ENCODE peak calls at places on chromosomes 6 and 20, in four cellular contexts. Q, D, N and R are unnamed samples.

GRCh38 chr6:44043036-44043478 is 84.2 kb downstream of the MRPL14 start:
- DNase-seq in Q (no peak), D (no peak), N (no peak), R (no peak)

GRCh38 chr6:159879829-159880228 is 11.0 kb upstream of the MAS1 start:
- DNase-seq in Q (no peak), D (no peak), N (no peak), R (no peak)

GRCh38 chr6:26157838-26158580 is 70.8 kb downstream of the HFE start:
- DNase-seq in Q (peak), D (peak), N (peak), R (peak)

GRCh38 chr6:4281341-4282293 is 146.2 kb upstream of the ECI2 start:
- DNase-seq in Q (peak), D (peak), N (peak), R (peak)

GRCh38 chr6:109595998-109596397 is 95.0 kb downstream of the AK9 start:
- DNase-seq in Q (peak), D (no peak), N (peak), R (no peak)

GRCh38 chr6:16849280-16850210 is 88.3 kb upstream of the ATXN1 start:
- DNase-seq in Q (no peak), D (no peak), N (no peak), R (no peak)

GRCh38 chr6:168100011-168100802 is 21.2 kb upstream of the FRMD1 start:
- DNase-seq in Q (no peak), D (no peak), N (no peak), R (no peak)

GRCh38 chr6:100485268-100485667 is 20.5 kb upstream of the SIM1 start:
- DNase-seq in Q (no peak), D (no peak), N (no peak), R (no peak)

GRCh38 chr20:25310268-25310920 is 62.5 kb downstream of the PYGB start:
- DNase-seq in Q (no peak), D (peak), N (peak), R (peak)

GRCh38 chr20:41395669-41396664 is 29.3 kb upstream of the EMILIN3 start:
- DNase-seq in Q (no peak), D (no peak), N (no peak), R (no peak)

GRCh38 chr6:35044771-35045275 is 96.3 kb downstream of the TCP11 start:
- DNase-seq in Q (no peak), D (no peak), N (no peak), R (no peak)

GRCh38 chr6:30163090-30163917 is at the start of gene TRIM15:
- DNase-seq in Q (no peak), D (no peak), N (peak), R (no peak)

GRCh38 chr20:5789827-5790226 is 39.6 kb downstream of the SHLD1 start:
- DNase-seq in Q (no peak), D (no peak), N (no peak), R (no peak)

GRCh38 chr6:113651920-113652319 is 205.2 kb upstream of the MARCKS start:
- DNase-seq in Q (peak), D (no peak), N (no peak), R (no peak)

GRCh38 chr20:25580711-25581110 is 4.6 kb downstream of the NINL start:
- DNase-seq in Q (no peak), D (no peak), N (peak), R (no peak)

GRCh38 chr6:112571886-112572285 is 224.8 kb downstream of the RFPL4B start:
- DNase-seq in Q (no peak), D (no peak), N (no peak), R (no peak)

GRCh38 chr6:24980507-24981384 is 45.0 kb upstream of the RIPOR2 start:
- DNase-seq in Q (no peak), D (peak), N (no peak), R (no peak)